ENCODE peak calls at places on chromosomes 3 and 15, in ten cellular contexts. E, F, P, N, T, U, B, S, Q and I are unnamed samples.

GRCh38 chr3:100709840-100710235 is 544 bp downstream of the TFG start:
- DNase-seq in E (no peak), F (peak), P (peak), N (peak), T (no peak), U (no peak), B (peak), S (peak), Q (peak), I (no peak)

GRCh38 chr3:93981649-93982048 is 1.7 kb downstream of the ARL13B start:
- DNase-seq in E (no peak), F (no peak), P (no peak), N (no peak), T (no peak), U (no peak), B (no peak), S (no peak), Q (no peak), I (no peak)

GRCh38 chr15:26355671-26356070 is 417.2 kb downstream of the GABRB3 start:
- DNase-seq in E (no peak), F (no peak), P (no peak), N (no peak), T (no peak), U (no peak), B (no peak), S (no peak), Q (peak), I (no peak)

GRCh38 chr15:94086360-94086759 is 145.0 kb upstream of the MCTP2 start:
- DNase-seq in E (no peak), F (no peak), P (no peak), N (no peak), T (no peak), U (no peak), B (no peak), S (no peak), Q (no peak), I (no peak)

GRCh38 chr3:195612075-195612800 is 28.5 kb upstream of the APOD start:
- DNase-seq in E (peak), F (peak), P (no peak), N (peak), T (no peak), U (no peak), B (peak), S (no peak), Q (no peak), I (peak)

GRCh38 chr3:97882975-97883598 is 61.3 kb downstream of the CRYBG3 start:
- DNase-seq in E (no peak), F (no peak), P (no peak), N (no peak), T (no peak), U (no peak), B (no peak), S (no peak), Q (no peak), I (peak)

GRCh38 chr3:179902061-179902460 is 134.7 kb downstream of the PEX5L start:
- DNase-seq in E (no peak), F (no peak), P (no peak), N (no peak), T (no peak), U (no peak), B (no peak), S (no peak), Q (peak), I (no peak)

GRCh38 chr3:48247401-48247807 is 6.5 kb downstream of the ZNF589 start:
- DNase-seq in E (no peak), F (no peak), P (no peak), N (peak), T (no peak), U (no peak), B (no peak), S (no peak), Q (no peak), I (no peak)

GRCh38 chr3:23710555-23710954 is 95.2 kb upstream of the UBE2E1 start:
- DNase-seq in E (no peak), F (no peak), P (no peak), N (peak), T (no peak), U (no peak), B (peak), S (no peak), Q (no peak), I (no peak)

GRCh38 chr3:113534365-113534764 is 2.0 kb downstream of the SIDT1 start:
- DNase-seq in E (no peak), F (no peak), P (no peak), N (no peak), T (no peak), U (no peak), B (no peak), S (no peak), Q (no peak), I (no peak)

GRCh38 chr3:64484289-64484992 is 203.4 kb downstream of the ADAMTS9 start:
- DNase-seq in E (peak), F (no peak), P (peak), N (peak), T (peak), U (peak), B (peak), S (peak), Q (peak), I (peak)

GRCh38 chr15:20348900-20349773 is 192.5 kb downstream of the GOLGA6L6 start:
- DNase-seq in E (peak), F (peak), P (no peak), N (peak), T (no peak), U (no peak), B (no peak), S (no peak), Q (no peak), I (peak)

GRCh38 chr3:149662240-149662887 is 4.5 kb upstream of the WWTR1 start:
- DNase-seq in E (no peak), F (no peak), P (no peak), N (no peak), T (no peak), U (no peak), B (no peak), S (no peak), Q (no peak), I (no peak)

GRCh38 chr3:130457681-130458080 is 59.3 kb upstream of the COL6A6 start:
- DNase-seq in E (no peak), F (no peak), P (no peak), N (no peak), T (no peak), U (no peak), B (no peak), S (no peak), Q (peak), I (no peak)

DNA sequence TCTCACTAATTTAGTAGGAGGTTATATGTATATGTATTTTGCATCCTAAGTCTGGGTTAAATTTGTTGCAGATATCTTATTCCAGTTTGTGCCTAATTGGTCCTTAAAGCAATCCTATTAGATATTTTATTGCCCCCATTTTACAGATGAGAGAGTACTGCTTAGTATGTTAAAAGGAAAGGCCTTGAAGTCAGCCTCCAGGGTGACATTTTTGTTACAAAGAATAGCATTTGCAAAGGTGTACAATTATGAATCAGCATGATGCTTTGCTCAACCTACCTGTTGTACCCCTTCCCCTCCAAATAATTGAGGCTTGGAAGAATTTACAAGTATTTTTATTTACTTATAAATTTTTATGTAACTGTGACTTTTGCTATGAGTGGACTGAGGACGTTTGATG is 14.0 kb downstream of the STT3B start:
- DNase-seq in E (no peak), F (no peak), P (no peak), N (no peak), T (no peak), U (no peak), B (no peak), S (no peak), Q (no peak), I (no peak)
- H3K27ac ChIP-seq in E (no peak), F (peak), P (no peak), N (no peak), T (no peak), U (no peak), B (no peak), S (no peak), Q (no peak), I (no peak)

GRCh38 chr3:17717411-17717810 is 25.0 kb downstream of the TBC1D5 start:
- DNase-seq in E (no peak), F (no peak), P (no peak), N (no peak), T (no peak), U (no peak), B (no peak), S (no peak), Q (no peak), I (no peak)
- TF ChIP-seq EP300 in E (no peak), F (no peak), P (no peak), N (no peak), T (no peak), U (no peak), B (no peak), S (no peak), Q (no peak), I (no peak)

GRCh38 chr15:24948495-24948894 is 6.3 kb upstream of the SNRPN start:
- DNase-seq in E (no peak), F (no peak), P (no peak), N (no peak), T (no peak), U (no peak), B (no peak), S (no peak), Q (no peak), I (no peak)

GRCh38 chr15:24945711-24946110 is 9.1 kb upstream of the SNRPN start:
- DNase-seq in E (no peak), F (no peak), P (no peak), N (no peak), T (no peak), U (no peak), B (no peak), S (no peak), Q (no peak), I (no peak)

GRCh38 chr15:24943361-24943760 is 11.4 kb upstream of the SNRPN start:
- DNase-seq in E (no peak), F (no peak), P (no peak), N (no peak), T (no peak), U (no peak), B (no peak), S (peak), Q (no peak), I (no peak)

DNA sequence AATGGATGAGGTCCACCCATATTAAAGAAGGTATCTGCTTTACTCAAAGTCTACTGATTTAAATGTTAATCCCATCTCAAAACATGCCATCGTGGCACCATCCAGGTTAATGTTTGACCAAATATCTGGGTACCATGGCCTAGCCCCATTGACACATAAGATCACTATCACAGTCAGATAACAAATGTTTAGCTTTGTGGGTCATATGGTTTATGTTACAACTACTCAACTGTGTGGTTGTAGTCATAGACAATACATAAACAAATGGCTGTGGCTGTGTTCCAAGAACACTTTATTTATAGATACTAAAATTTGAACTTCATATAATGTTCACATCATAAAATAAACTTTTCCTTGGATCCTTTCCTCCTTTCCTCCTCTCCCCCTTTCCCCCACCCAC is 9.8 kb upstream of the SNRPN start:
- DNase-seq in E (no peak), F (no peak), P (no peak), N (no peak), T (no peak), U (peak), B (no peak), S (no peak), Q (no peak), I (no peak)
- TF ChIP-seq POLR2AphosphoS5 in E (no peak), F (no peak), P (no peak), N (no peak), T (no peak), U (no peak), B (no peak), S (no peak), Q (no peak), I (no peak)

GRCh38 chr15:68377766-68378165 is 54.2 kb downstream of the ITGA11 start:
- DNase-seq in E (peak), F (no peak), P (no peak), N (peak), T (peak), U (no peak), B (no peak), S (peak), Q (no peak), I (peak)

GRCh38 chr15:68380456-68380855 is 51.5 kb downstream of the ITGA11 start:
- DNase-seq in E (no peak), F (no peak), P (no peak), N (peak), T (peak), U (no peak), B (no peak), S (peak), Q (no peak), I (peak)

GRCh38 chr15:68378595-68378994 is 53.4 kb downstream of the ITGA11 start:
- DNase-seq in E (no peak), F (no peak), P (no peak), N (peak), T (no peak), U (no peak), B (no peak), S (no peak), Q (no peak), I (no peak)

GRCh38 chr15:68379058-68379758 is 52.8 kb downstream of the ITGA11 start:
- DNase-seq in E (no peak), F (no peak), P (no peak), N (peak), T (peak), U (no peak), B (no peak), S (peak), Q (no peak), I (peak)

DNA sequence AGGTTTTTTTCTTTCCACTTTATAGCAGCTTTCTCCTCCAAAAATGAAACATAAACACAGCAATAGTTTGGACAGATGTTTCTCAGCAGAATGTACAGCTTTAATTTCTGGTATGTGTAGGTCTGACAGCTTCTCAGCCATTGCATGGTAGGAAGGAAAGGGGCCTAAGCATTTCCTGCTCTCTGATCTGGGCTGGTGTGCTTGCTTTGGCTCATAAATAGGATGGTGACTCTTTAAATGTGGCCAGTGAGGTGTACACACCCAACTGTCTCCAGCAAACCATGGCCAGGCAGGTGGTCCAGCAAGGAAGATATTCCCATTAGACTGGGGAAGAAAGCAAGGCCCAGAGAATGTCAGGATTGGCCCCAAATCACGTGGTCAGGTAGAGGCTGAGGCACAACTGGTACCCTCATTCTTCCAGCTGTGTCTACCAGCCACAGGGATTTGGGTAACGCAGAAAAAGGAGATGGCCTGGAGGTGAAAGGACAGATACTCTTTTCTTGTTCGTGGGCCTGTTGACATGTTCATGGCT is 52.1 kb downstream of the ITGA11 start:
- DNase-seq in E (no peak), F (no peak), P (no peak), N (peak), T (peak), U (no peak), B (no peak), S (peak), Q (no peak), I (peak)
- H3K27ac ChIP-seq in E (no peak), F (no peak), P (no peak), N (no peak), T (no peak), U (no peak), B (no peak), S (no peak), Q (no peak), I (no peak)